ENCODE peak calls at places on chromosomes 13 and 19, in four cellular contexts. V is tibial artery, L is endodermal cell, W is body of pancreas. S is an unnamed sample.

GRCh38 chr19:31296741-31297390 is 52.4 kb downstream of the TSHZ3 start:
- DNase-seq in V (no peak), L (no peak), W (no peak), S (no peak)

GRCh38 chr19:5128251-5128931 is 159.5 kb downstream of the KDM4B start:
- DNase-seq in V (peak; percentile 86), L (peak; percentile 87), W (peak; percentile 93), S (no peak)

GRCh38 chr19:42170715-42171114 is 38.5 kb upstream of the POU2F2 start:
- DNase-seq in V (no peak), L (no peak), W (no peak), S (no peak)

GRCh38 chr19:19384486-19384885 is 21.0 kb upstream of the GATAD2A start:
- DNase-seq in V (no peak), L (no peak), W (no peak), S (no peak)

GRCh38 chr13:101258071-101258470 is 158.2 kb downstream of the NALCN start:
- DNase-seq in V (no peak), L (peak; percentile 77), W (no peak), S (no peak)

GRCh38 chr19:38892841-38893240 is 6.6 kb downstream of the SIRT2 start:
- DNase-seq in V (no peak), L (peak; percentile 71), W (no peak), S (no peak)

GRCh38 chr19:16249826-16250434 is 52.2 kb downstream of the AP1M1 start:
- DNase-seq in V (no peak), L (no peak), W (no peak), S (no peak)

GRCh38 chr13:74644239-74644638 is 510.0 kb upstream of the KLF12 start:
- DNase-seq in V (no peak), L (no peak), W (no peak), S (no peak)

GRCh38 chr13:66716502-66716901 is 513.6 kb downstream of the PCDH9 start:
- DNase-seq in V (no peak), L (no peak), W (no peak), S (no peak)

GRCh38 chr19:54449701-54450069 is 686 bp downstream of the LENG8 start:
- DNase-seq in V (no peak), L (no peak), W (no peak), S (no peak)

GRCh38 chr13:56347014-56347413 is 793.7 kb upstream of the PRR20A start:
- DNase-seq in V (no peak), L (no peak), W (no peak), S (no peak)

GRCh38 chr13:37984357-37984756 is 114.8 kb upstream of the TRPC4 start:
- DNase-seq in V (no peak), L (peak; percentile 57), W (no peak), S (no peak)

GRCh38 chr19:33502991-33503790 is 18.4 kb downstream of the PEPD start:
- DNase-seq in V (peak; percentile 47), L (no peak), W (no peak), S (no peak)

GRCh38 chr13:20353973-20354372 is 121.9 kb upstream of the GJB6 start:
- DNase-seq in V (no peak), L (no peak), W (no peak), S (no peak)

GRCh38 chr19:19461671-19462622 is 53.4 kb downstream of the TSSK6 start:
- DNase-seq in V (peak; percentile 91), L (peak; percentile 94), W (peak; percentile 82), S (no peak)

GRCh38 chr13:42350141-42350540 is 78.2 kb downstream of the AKAP11 start:
- DNase-seq in V (no peak), L (peak; percentile 54), W (no peak), S (no peak)

GRCh38 chr13:101218484-101218883 is 197.8 kb downstream of the NALCN start:
- DNase-seq in V (no peak), L (no peak), W (no peak), S (no peak)

GRCh38 chr19:19276386-19276785 is 3.3 kb upstream of the TM6SF2 start:
- DNase-seq in V (no peak), L (no peak), W (no peak), S (no peak)

GRCh38 chr13:46896346-46897138 is at the start of gene HTR2A:
- DNase-seq in V (no peak), L (no peak), W (peak; percentile 11), S (no peak)

GRCh38 chr13:104614746-104615145 is 1548.5 kb upstream of the SLC10A2 start:
- DNase-seq in V (no peak), L (no peak), W (no peak), S (no peak)

GRCh38 chr13:104616990-104617389 is 1550.8 kb upstream of the SLC10A2 start:
- DNase-seq in V (no peak), L (no peak), W (no peak), S (no peak)
- H3K27ac ChIP-seq in V (no peak overlapping the region), L (no peak overlapping the region), W (no peak overlapping the region), S (no peak overlapping the region)

DNA sequence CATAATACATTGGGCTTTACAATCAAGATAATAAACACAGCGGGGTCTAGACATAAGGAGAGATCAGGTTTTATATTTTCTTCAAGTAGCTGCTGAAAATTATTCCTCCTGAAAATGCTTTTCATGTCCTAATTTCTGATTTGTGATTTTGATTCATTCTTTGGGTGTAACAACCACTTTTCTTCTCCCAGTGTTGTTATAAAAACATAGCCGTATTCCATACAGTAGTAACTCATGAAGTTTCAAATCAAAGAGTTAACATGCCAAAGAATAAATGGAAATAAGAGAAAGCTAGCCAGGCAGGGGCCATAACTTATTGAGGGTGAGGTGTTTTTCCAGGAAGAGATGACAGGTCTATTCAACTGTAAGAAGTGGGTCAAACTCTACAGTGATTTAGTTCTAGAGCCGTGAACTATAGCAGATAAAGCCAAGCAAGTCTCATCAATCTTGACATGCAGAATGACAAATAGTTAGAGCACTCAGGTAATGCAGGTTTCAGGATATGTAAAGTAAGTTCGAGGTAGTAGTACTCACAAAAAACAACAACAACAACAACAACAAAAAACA is 934.4 kb upstream of the SLITRK1 start:
- DNase-seq in V (no peak), L (no peak), W (no peak), S (no peak)
- TF ChIP-seq CTCF in V (no peak), L (no peak), W (no peak), S (no peak)

GRCh38 chr19:13964776-13965175 is 12.5 kb downstream of the DCAF15 start:
- DNase-seq in V (no peak), L (no peak), W (no peak), S (no peak)
- H3K4me1 ChIP-seq in V (no peaks in the 10 kb centered on the region), L (no peaks in the 10 kb centered on the region), W (no peaks in the 10 kb centered on the region), S (no peaks in the 10 kb centered on the region)

GRCh38 chr19:2856457-2857055 is 10.6 kb upstream of the ZNF556 start:
- DNase-seq in V (no peak), L (no peak), W (no peak), S (no peak)
- H3K27ac ChIP-seq in V (no peak overlapping the region), L (no peak overlapping the region), W (no peak overlapping the region), S (no peak overlapping the region)